ENCODE peak calls at places on chromosomes 7 and 10, in ten cellular contexts. Z is mammary epithelial cell, K is GM23248, E is neuronal stem cell, D is colonic mucosa, R is kidney, Q is neural progenitor cell, M is HCT116, J is astrocyte, Y is Karpas-422. L is an unnamed sample.

GRCh38 chr10:9853405-9854010 is 1164.2 kb upstream of the CELF2 start:
- DNase-seq in Z (no peak), K (no peak), E (no peak), D (no peak), R (no peak), Q (no peak), M (no peak), J (no peak), Y (peak; percentile 69), L (no peak)

GRCh38 chr7:27180431-27181175 is 4.4 kb downstream of the HOXA11 start:
- DNase-seq in Z (no peak), K (no peak), E (no peak), D (no peak), R (peak; percentile 66), Q (no peak), M (no peak), J (no peak), Y (no peak), L (no peak)

GRCh38 chr10:35554461-35555056 is 50.6 kb upstream of the GJD4 start:
- DNase-seq in Z (no peak), K (no peak), E (no peak), D (no peak), R (no peak), Q (no peak), M (no peak), J (no peak), Y (peak; percentile 44), L (no peak)

GRCh38 chr7:47506716-47507354 is 75.1 kb downstream of the TNS3 start:
- DNase-seq in Z (no peak), K (no peak), E (no peak), D (no peak), R (peak; percentile 19), Q (no peak), M (no peak), J (peak; percentile 93), Y (no peak), L (peak; percentile 51)

GRCh38 chr10:62632071-62632809 is 172.3 kb upstream of the ADO start:
- DNase-seq in Z (no peak), K (no peak), E (no peak), D (no peak), R (no peak), Q (no peak), M (no peak), J (peak; percentile 12), Y (peak; percentile 76), L (no peak)

GRCh38 chr7:2478387-2478760 is 2.2 kb upstream of the GRIFIN start:
- DNase-seq in Z (no peak), K (peak; percentile 89), E (no peak), D (peak; percentile 81), R (peak; percentile 87), Q (no peak), M (no peak), J (peak; percentile 48), Y (no peak), L (no peak)

GRCh38 chr7:16914771-16915170 is 33.0 kb upstream of the AGR3 start:
- DNase-seq in Z (peak; percentile 38), K (no peak), E (no peak), D (peak; percentile 70), R (no peak), Q (no peak), M (no peak), J (no peak), Y (no peak), L (no peak)

GRCh38 chr7:117393781-117394180 is 33.5 kb downstream of the ASZ1 start:
- DNase-seq in Z (no peak), K (no peak), E (no peak), D (no peak), R (no peak), Q (no peak), M (no peak), J (no peak), Y (no peak), L (no peak)

GRCh38 chr7:36207451-36208291 is 54.6 kb downstream of the EEPD1 start:
- DNase-seq in Z (peak; percentile 25), K (peak; percentile 82), E (no peak), D (no peak), R (no peak), Q (no peak), M (no peak), J (peak; percentile 93), Y (no peak), L (peak; percentile 63)

GRCh38 chr10:74705361-74705980 is 120.9 kb upstream of the KAT6B start:
- DNase-seq in Z (no peak), K (no peak), E (no peak), D (no peak), R (no peak), Q (no peak), M (no peak), J (no peak), Y (no peak), L (no peak)

DNA sequence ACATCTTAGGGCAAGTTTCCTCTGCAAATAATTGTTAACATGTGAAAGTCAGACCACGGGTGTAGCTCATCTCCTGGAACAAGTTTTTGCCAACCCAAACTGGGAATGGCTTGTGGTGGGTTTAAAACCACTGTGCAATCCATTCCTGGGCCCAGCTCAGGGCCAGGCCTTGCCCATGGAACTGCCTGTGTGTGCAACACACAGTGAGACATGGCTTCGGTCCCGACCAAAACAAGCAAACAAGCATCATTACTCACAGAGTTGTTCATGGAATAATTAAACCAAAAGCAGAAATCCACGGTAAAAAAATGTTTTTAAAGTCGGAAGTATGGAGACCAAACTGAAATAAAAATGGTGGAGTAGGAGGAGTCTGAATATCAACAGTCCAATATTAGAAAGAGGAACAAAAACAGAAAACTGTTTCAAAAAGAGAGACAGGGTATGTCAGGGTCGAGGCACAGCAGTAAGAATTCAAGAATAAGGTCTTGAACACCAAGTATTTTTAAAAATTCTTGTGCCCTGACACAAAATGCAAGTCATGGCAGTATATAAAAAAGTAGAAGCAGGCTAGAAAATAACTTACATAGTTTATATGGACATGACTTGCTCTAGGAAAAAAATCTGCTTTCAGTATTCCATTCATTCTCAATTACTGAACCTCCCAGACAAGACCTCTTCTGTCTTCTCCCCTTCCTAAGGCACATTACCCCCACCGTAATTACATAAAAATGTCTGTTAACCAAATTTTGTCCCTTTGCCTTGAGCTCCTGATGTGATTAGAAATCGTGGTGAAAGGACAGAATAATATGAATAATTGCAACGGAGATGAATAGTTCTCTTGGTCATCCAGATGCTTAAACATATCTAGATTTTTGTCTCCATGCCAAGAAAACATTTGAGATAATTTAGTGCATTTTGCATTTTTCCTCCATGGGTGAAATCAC is 88.4 kb downstream of the FAS start:
- DNase-seq in Z (no peak), K (peak; percentile 64), E (no peak), D (no peak), R (no peak), Q (no peak), M (no peak), J (no peak), Y (no peak), L (peak; percentile 54)
- H3K9ac ChIP-seq in Z (no peak overlapping the region), K (peak overlapping the region; percentile 62), E (no peak overlapping the region), D (no peak overlapping the region), R (no peak overlapping the region), Q (no peak overlapping the region), M (no peak overlapping the region), J (no peak overlapping the region), Y (no peak overlapping the region), L (peak overlapping the region; percentile 27)

DNA sequence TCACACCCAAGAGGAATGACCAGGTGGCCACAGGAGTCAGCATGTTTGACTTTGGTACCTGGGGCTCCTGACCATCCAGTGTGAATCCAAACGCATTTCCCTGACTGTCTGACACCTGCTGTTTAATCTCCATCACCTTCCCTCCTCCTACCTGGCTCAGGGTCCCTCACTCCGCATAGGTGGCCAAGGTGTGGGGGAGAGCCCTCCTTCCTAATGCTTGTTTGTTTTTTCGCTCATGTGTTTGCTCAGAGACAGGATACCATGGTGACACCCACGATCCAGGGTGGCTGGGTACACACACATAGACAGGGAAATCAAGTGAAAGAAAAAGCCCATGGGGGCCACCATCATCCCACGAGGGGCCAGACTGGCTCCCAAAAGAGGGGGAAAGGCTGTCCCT is 194.8 kb downstream of the KCNMA1 start:
- DNase-seq in Z (no peak), K (no peak), E (no peak), D (no peak), R (no peak), Q (no peak), M (no peak), J (no peak), Y (no peak), L (no peak)
- H3K9ac ChIP-seq in Z (no peak overlapping the region), K (no peak overlapping the region), E (no peak overlapping the region), D (no peak overlapping the region), R (no peak overlapping the region), Q (no peak overlapping the region), M (no peak overlapping the region), J (no peak overlapping the region), Y (no peak overlapping the region), L (no peak overlapping the region)

GRCh38 chr7:95502403-95502802 is 16.7 kb downstream of the ASB4 start:
- DNase-seq in Z (no peak), K (no peak), E (no peak), D (no peak), R (no peak), Q (no peak), M (no peak), J (no peak), Y (no peak), L (no peak)

DNA sequence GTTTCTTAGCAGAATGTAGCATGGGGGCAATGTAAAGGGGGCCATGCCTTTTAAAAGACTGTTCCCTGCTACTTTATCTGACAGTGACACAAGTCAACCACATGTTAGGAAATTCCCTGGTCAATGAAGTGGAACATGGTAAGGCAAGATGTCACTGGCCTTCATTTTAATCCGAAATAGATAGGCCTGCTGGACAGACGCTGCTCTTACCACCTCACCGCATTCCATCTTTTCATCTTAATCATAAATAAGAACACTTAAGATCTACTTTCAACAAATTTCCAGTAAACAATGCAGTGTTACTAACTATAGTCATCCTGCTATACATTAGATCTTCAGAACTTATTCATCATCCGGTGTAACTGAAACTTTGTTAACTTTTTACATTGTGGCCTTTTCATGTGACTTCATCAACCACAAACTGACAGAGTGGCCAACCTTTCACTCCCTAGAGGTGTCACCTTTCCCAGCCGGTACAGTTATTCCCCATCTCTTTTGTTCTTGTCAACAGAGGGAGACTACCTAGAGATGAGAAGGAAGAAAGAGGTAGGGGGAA is 15.6 kb downstream of the ASB4 start:
- DNase-seq in Z (no peak), K (no peak), E (no peak), D (no peak), R (no peak), Q (no peak), M (no peak), J (peak; percentile 4), Y (no peak), L (no peak)
- H3K9ac ChIP-seq in Z (no peak overlapping the region), K (no peak overlapping the region), E (no peak overlapping the region), D (no peak overlapping the region), R (no peak overlapping the region), Q (no peak overlapping the region), M (no peak overlapping the region), J (no peak overlapping the region), Y (no peak overlapping the region), L (no peak overlapping the region)

GRCh38 chr7:41685684-41686083 is 17.2 kb downstream of the INHBA start:
- DNase-seq in Z (peak; percentile 69), K (peak; percentile 52), E (no peak), D (no peak), R (no peak), Q (no peak), M (no peak), J (peak; percentile 88), Y (no peak), L (no peak)
- H3K9ac ChIP-seq in Z (no peak overlapping the region), K (no peak overlapping the region), E (no peak overlapping the region), D (no peak overlapping the region), R (no peak overlapping the region), Q (no peak overlapping the region), M (no peak overlapping the region), J (no peak overlapping the region), Y (no peak overlapping the region), L (no peak overlapping the region)

L was measured in adipocyte.